ENCODE peak calls at places on chromosomes 2 and 18, in eight cellular contexts. C is fibroblast of lung, J is stomach, L is dorsolateral prefrontal cortex, Y is Peyer's patch, P is mesenchymal stem cell, V is DND-41, T is cardiac muscle cell. E is an unnamed sample. For H3K27me3, the result is how much of the 10 kb centered on the place peaks cover.

GRCh38 chr2:181686566-181687185 is 6.4 kb upstream of the NEUROD1 start:
- DNase-seq in Y (no peak), V (no peak), L (no peak), J (no peak), C (no peak), P (no peak), T (no peak), E (no peak)

GRCh38 chr2:175282300-175282699 is 100.8 kb upstream of the ATP5MC3 start:
- DNase-seq in V (no peak), T (peak), J (no peak), C (peak), P (peak), L (no peak), Y (no peak), E (peak)

GRCh38 chr2:240432820-240433801 is 2.4 kb upstream of the GPC1 start:
- DNase-seq in T (no peak), P (no peak), L (peak), C (no peak), V (no peak), Y (peak), J (peak), E (no peak)

GRCh38 chr18:3624818-3625716 is 175.1 kb downstream of the TGIF1 start:
- DNase-seq in L (no peak), T (peak), J (peak), V (peak), P (peak), C (peak), Y (peak), E (peak)

GRCh38 chr2:225122582-225123486 is 80.6 kb upstream of the DOCK10 start:
- DNase-seq in T (peak), L (no peak), V (peak), J (no peak), P (peak), Y (peak), C (peak), E (peak)

GRCh38 chr2:191322838-191323506 is 77.8 kb downstream of the MYO1B start:
- DNase-seq in L (no peak), P (no peak), J (no peak), Y (no peak), C (no peak), V (peak), T (no peak), E (peak)

GRCh38 chr18:44700652-44701051 is 20.0 kb downstream of the SETBP1 start:
- DNase-seq in T (peak), C (peak), J (peak), P (peak), V (no peak), L (no peak), Y (no peak), E (no peak)

GRCh38 chr2:173972636-173973035 is 7.5 kb upstream of the SP3 start:
- DNase-seq in P (peak), L (no peak), Y (no peak), V (no peak), C (no peak), J (no peak), T (no peak), E (no peak)

GRCh38 chr2:203707530-203707929 is 1.1 kb downstream of the CD28 start:
- DNase-seq in Y (no peak), P (no peak), J (no peak), V (no peak), L (no peak), C (no peak), T (no peak), E (no peak)

GRCh38 chr2:109378682-109379081 is 235.1 kb downstream of the SEPTIN10 start:
- DNase-seq in V (no peak), C (no peak), P (peak), Y (peak), T (peak), L (no peak), J (peak), E (no peak)

GRCh38 chr2:20567159-20567925 is 83.6 kb downstream of the HS1BP3 start:
- DNase-seq in T (peak), L (no peak), C (no peak), Y (no peak), P (no peak), J (no peak), V (no peak), E (no peak)

GRCh38 chr18:79792096-79792987 is 5.4 kb upstream of the KCNG2 start:
- DNase-seq in P (no peak), V (no peak), J (no peak), L (no peak), T (no peak), Y (no peak), C (no peak), E (no peak)

GRCh38 chr2:46999857-47000678 is 84.5 kb upstream of the MCFD2 start:
- DNase-seq in V (no peak), J (no peak), L (no peak), T (peak), P (no peak), Y (no peak), C (no peak), E (no peak)

GRCh38 chr2:110114007-110114591 is 1.5 kb downstream of the MALL start:
- DNase-seq in C (peak), T (no peak), L (no peak), V (peak), P (no peak), J (no peak), Y (peak), E (peak)

GRCh38 chr2:227038550-227039189 is 125.3 kb downstream of the COL4A4 start:
- DNase-seq in V (no peak), Y (no peak), T (no peak), C (peak), P (no peak), L (no peak), J (no peak), E (no peak)

GRCh38 chr2:124301915-124302314 is 276.8 kb downstream of the CNTNAP5 start:
- DNase-seq in V (no peak), P (no peak), J (no peak), C (no peak), L (no peak), Y (no peak), T (no peak), E (no peak)

GRCh38 chr2:102442967-102443828 is 20.2 kb downstream of the IL18RAP start:
- DNase-seq in Y (peak), P (peak), V (peak), T (peak), J (no peak), C (peak), L (no peak), E (peak)

GRCh38 chr2:162090109-162090508 is 16.1 kb upstream of the DPP4 start:
- DNase-seq in L (no peak), P (peak), Y (no peak), C (peak), T (no peak), V (no peak), J (no peak), E (no peak)

GRCh38 chr2:168626096-168626495 is 170.0 kb downstream of the CERS6 start:
- DNase-seq in P (no peak), V (no peak), Y (no peak), J (no peak), T (no peak), C (no peak), L (no peak), E (no peak)

GRCh38 chr2:136750065-136750464 is 15.3 kb upstream of the THSD7B start:
- DNase-seq in J (no peak), C (no peak), L (no peak), V (no peak), Y (no peak), P (no peak), T (no peak), E (no peak)

GRCh38 chr2:157336137-157336721 is 10.6 kb upstream of the ERMN start:
- DNase-seq in T (peak), Y (peak), V (peak), J (peak), P (peak), L (no peak), C (peak), E (peak)

GRCh38 chr2:113000436-113000835 is 4.8 kb upstream of the IL36A start:
- DNase-seq in Y (no peak), V (no peak), C (no peak), P (no peak), J (no peak), L (no peak), T (no peak), E (no peak)

GRCh38 chr2:102313025-102313424 is 1.7 kb downstream of the IL1RL1 start:
- DNase-seq in V (no peak), C (peak), L (no peak), Y (no peak), T (no peak), J (no peak), P (peak), E (no peak)

DNA sequence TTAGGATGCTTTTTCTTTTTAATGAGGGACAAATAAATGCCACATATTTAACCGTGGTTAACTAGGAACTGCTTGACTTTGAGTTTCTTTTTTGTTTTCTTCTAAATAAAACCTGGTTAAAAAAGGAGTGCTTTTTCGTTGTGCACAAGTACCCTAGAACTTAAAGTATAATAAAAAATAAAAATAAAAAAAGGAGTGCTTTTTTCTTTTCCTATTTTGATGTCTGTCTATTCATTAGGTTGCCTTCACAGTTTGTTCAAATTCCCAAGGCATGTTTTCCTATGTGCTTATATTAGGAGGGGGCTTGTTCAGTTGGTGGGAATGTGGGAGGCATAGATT is 4.4 kb downstream of the FOSL2 start:
- DNase-seq in J (no peak), Y (no peak), C (no peak), L (no peak), V (no peak), T (no peak), P (no peak), E (no peak)
- H3K4me3 ChIP-seq in J (peak), Y (peak), C (peak), L (peak), V (no peak), T (no peak), P (no peak), E (no peak)

GRCh38 chr18:77124452-77124922 is 8.1 kb downstream of the MBP start:
- DNase-seq in V (peak), T (no peak), L (no peak), Y (peak), P (no peak), J (no peak), C (no peak), E (peak)
- H3K27ac ChIP-seq in V (peak), T (no peak), L (no peak), Y (peak), P (peak), J (peak), C (no peak), E (no peak)

GRCh38 chr2:31136732-31137131 is 1.5 kb downstream of the GALNT14 start:
- DNase-seq in C (no peak), Y (no peak), T (no peak), L (no peak), P (no peak), J (no peak), V (no peak), E (peak)
- H3K27me3 ChIP-seq in C (under half), Y (under half), T (half or more), L (under half), P (half or more), J (half or more), V (under half), E (under half)

GRCh38 chr2:217900010-217900779 is 102.6 kb downstream of the TNS1 start:
- DNase-seq in J (no peak), T (no peak), Y (no peak), C (no peak), P (no peak), V (no peak), L (no peak), E (no peak)
- H3K4me3 ChIP-seq in J (no peak), T (no peak), Y (no peak), C (no peak), P (no peak), V (no peak), L (no peak), E (no peak)

GRCh38 chr2:234690569-234691225 is 193.8 kb upstream of the ARL4C start:
- DNase-seq in T (no peak), C (peak), Y (no peak), L (no peak), P (no peak), J (no peak), V (no peak), E (peak)
- H3K27ac ChIP-seq in T (no peak), C (no peak), Y (no peak), L (no peak), P (peak), J (peak), V (no peak), E (no peak)

E was measured in A673.